ENCODE peak calls at places on chromosomes 16 and 17, in four cellular contexts. R is psoas muscle, K is PC-9, E is hepatocyte. G is an unnamed sample. For H3K36me3, the result is how much of the 10 kb centered on the place peaks cover.

GRCh38 chr17:39927928-39928867 is 666 bp downstream of the LRRC3C start:
- DNase-seq in K (no peak), R (peak), E (peak), G (peak)

GRCh38 chr17:41486809-41487530 is 2.7 kb downstream of the KRT36 start:
- DNase-seq in K (no peak), E (no peak), R (no peak), G (peak)

GRCh38 chr17:17500999-17501605 is 4.9 kb upstream of the RASD1 start:
- DNase-seq in R (no peak), E (peak), K (no peak), G (no peak)

GRCh38 chr17:15892679-15893332 is 52.1 kb upstream of the ADORA2B start:
- DNase-seq in E (no peak), K (peak), R (no peak), G (no peak)

GRCh38 chr17:44627513-44627912 is 28.8 kb upstream of the MEIOC start:
- DNase-seq in R (no peak), E (no peak), K (no peak), G (no peak)

GRCh38 chr17:35797918-35798317 is 2.5 kb upstream of the MMP28 start:
- DNase-seq in E (no peak), R (no peak), K (no peak), G (no peak)

GRCh38 chr17:13153036-13153435 is 135.2 kb upstream of the ELAC2 start:
- DNase-seq in R (no peak), E (no peak), K (no peak), G (no peak)

GRCh38 chr17:73705594-73705993 is 61.3 kb upstream of the SDK2 start:
- DNase-seq in E (peak), R (no peak), K (no peak), G (no peak)

GRCh38 chr17:49439305-49439672 is 24.6 kb upstream of the PHB1 start:
- DNase-seq in R (no peak), E (no peak), K (no peak), G (no peak)

GRCh38 chr17:31163091-31163781 is 68.5 kb downstream of the NF1 start:
- DNase-seq in K (no peak), E (no peak), R (no peak), G (no peak)

GRCh38 chr17:80349437-80350160 is 65.4 kb upstream of the ENDOV start:
- DNase-seq in K (no peak), E (no peak), R (peak), G (no peak)

GRCh38 chr16:51450913-51451312 is 299.8 kb upstream of the SALL1 start:
- DNase-seq in R (no peak), E (peak), K (no peak), G (peak)

GRCh38 chr17:41792835-41793748 is 6.6 kb upstream of the JUP start:
- DNase-seq in K (peak), R (no peak), E (peak), G (peak)

GRCh38 chr17:64190468-64190867 is 60.5 kb upstream of the ERN1 start:
- DNase-seq in E (no peak), R (no peak), K (no peak), G (no peak)

GRCh38 chr17:29176500-29177351 is 3.5 kb downstream of the MYO18A start:
- DNase-seq in K (peak), R (peak), E (peak), G (peak)

DNA sequence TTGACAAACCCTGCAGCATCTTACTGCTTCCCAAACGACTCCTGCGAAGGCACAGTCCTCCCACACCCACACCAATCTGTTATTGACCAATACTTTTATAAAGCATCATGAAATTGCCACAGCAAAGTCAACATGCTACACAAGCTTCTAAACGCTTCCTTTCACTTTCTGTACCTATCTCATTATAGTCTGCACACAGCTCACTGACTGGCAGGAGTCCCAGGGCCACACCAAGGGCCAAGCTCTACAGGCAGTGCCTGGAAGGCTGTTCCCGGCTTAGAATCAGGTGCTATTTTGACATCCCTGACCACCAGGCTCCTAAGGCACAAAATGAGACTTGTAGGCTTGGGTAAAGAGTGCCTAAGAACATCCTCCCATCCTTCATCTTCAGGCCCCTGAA is 39.5 kb downstream of the USP7 start:
- DNase-seq in K (no peak), R (peak), E (no peak), G (peak)
- H3K36me3 ChIP-seq in K (under half), R (half or more), E (under half), G (under half)

GRCh38 chr16:1613240-1613639 is 1.1 kb downstream of the CRAMP1 start:
- DNase-seq in K (no peak), R (no peak), E (peak), G (no peak)

GRCh38 chr16:1612320-1613111 is at the start of gene CRAMP1:
- DNase-seq in E (peak), R (peak), K (no peak), G (peak)

GRCh38 chr16:1606774-1607173 is 5.1 kb downstream of the IFT140 start:
- DNase-seq in E (no peak), K (no peak), R (no peak), G (no peak)

GRCh38 chr16:1610841-1611653 is 825 bp downstream of the IFT140 start:
- DNase-seq in E (no peak), K (peak), R (peak), G (no peak)

GRCh38 chr16:1610071-1610840 is 1.6 kb downstream of the IFT140 start:
- DNase-seq in E (peak), K (peak), R (peak), G (peak)
- H3K36me3 ChIP-seq in E (under half), K (under half), R (under half), G (under half)

GRCh38 chr16:89300976-89301360 is 83.5 kb downstream of the ZNF778 start:
- DNase-seq in E (no peak), R (no peak), K (no peak), G (no peak)
- H3K36me3 ChIP-seq in E (under half), R (under half), K (under half), G (under half)

GRCh38 chr17:78999947-79000395 is 9.6 kb downstream of the CANT1 start:
- DNase-seq in R (no peak), K (no peak), E (no peak), G (no peak)

GRCh38 chr17:78999056-78999768 is 10.4 kb downstream of the CANT1 start:
- DNase-seq in E (no peak), K (no peak), R (no peak), G (no peak)

GRCh38 chr17:78997231-78997741 is 12.3 kb downstream of the CANT1 start:
- DNase-seq in R (no peak), E (no peak), K (no peak), G (no peak)

GRCh38 chr17:78997881-78998280 is 11.7 kb downstream of the CANT1 start:
- DNase-seq in E (no peak), R (no peak), K (no peak), G (no peak)

GRCh38 chr17:78998311-78999055 is 11.1 kb downstream of the CANT1 start:
- DNase-seq in E (no peak), K (no peak), R (no peak), G (peak)
- H3K36me3 ChIP-seq in E (under half), K (under half), R (under half), G (under half)

GRCh38 chr17:38364741-38365140 is 13.1 kb downstream of the SOCS7 start:
- DNase-seq in K (no peak), E (no peak), R (no peak), G (no peak)
- H3K36me3 ChIP-seq in K (under half), E (under half), R (half or more), G (under half)

GRCh38 chr16:57235128-57236092 is 9.6 kb upstream of the ARL2BP start:
- DNase-seq in K (no peak), R (no peak), E (peak), G (peak)
- H3K36me3 ChIP-seq in K (under half), R (half or more), E (under half), G (under half)